ENCODE peak calls at places on chromosomes 6 and 20, in eight cellular contexts. A, H, D, E, V, Y, U and W are unnamed samples.

GRCh38 chr20:13878600-13878999 is 93.8 kb downstream of the NDUFAF5 start:
- DNase-seq in A (no peak), H (no peak), D (no peak), E (no peak), V (no peak), Y (no peak), U (no peak), W (no peak)

GRCh38 chr6:113969888-113970807 is 800 bp downstream of the HDAC2 start:
- DNase-seq in A (peak), H (peak), D (peak), E (peak), V (peak), Y (peak), U (peak), W (peak)

GRCh38 chr6:87807423-87807978 is 105.5 kb upstream of the AKIRIN2 start:
- DNase-seq in A (no peak), H (no peak), D (peak), E (no peak), V (no peak), Y (no peak), U (no peak), W (peak)

GRCh38 chr6:160327981-160328380 is 20.2 kb upstream of the SLC22A3 start:
- DNase-seq in A (no peak), H (no peak), D (no peak), E (no peak), V (no peak), Y (no peak), U (no peak), W (no peak)

GRCh38 chr20:33407251-33407650 is 5.9 kb upstream of the CDK5RAP1 start:
- DNase-seq in A (no peak), H (no peak), D (no peak), E (no peak), V (no peak), Y (no peak), U (no peak), W (peak)

GRCh38 chr20:60206259-60206658 is 248.0 kb downstream of the CDH26 start:
- DNase-seq in A (no peak), H (peak), D (peak), E (no peak), V (no peak), Y (peak), U (no peak), W (peak)

GRCh38 chr6:33895296-33895695 is 91.5 kb upstream of the MLN start:
- DNase-seq in A (no peak), H (no peak), D (no peak), E (no peak), V (no peak), Y (no peak), U (peak), W (no peak)

GRCh38 chr20:16292227-16292626 is 281.0 kb downstream of the KIF16B start:
- DNase-seq in A (no peak), H (no peak), D (no peak), E (no peak), V (no peak), Y (no peak), U (no peak), W (no peak)

GRCh38 chr6:139473239-139473701 is 98.8 kb upstream of the CITED2 start:
- DNase-seq in A (no peak), H (peak), D (no peak), E (peak), V (no peak), Y (no peak), U (no peak), W (no peak)

GRCh38 chr6:63351995-63352586 is 32.3 kb upstream of the LGSN start:
- DNase-seq in A (no peak), H (no peak), D (peak), E (no peak), V (no peak), Y (peak), U (no peak), W (no peak)

GRCh38 chr20:54067606-54068174 is 2.7 kb downstream of the BCAS1 start:
- DNase-seq in A (no peak), H (no peak), D (no peak), E (no peak), V (no peak), Y (peak), U (no peak), W (no peak)

GRCh38 chr6:159455700-159456274 is 237.3 kb downstream of the SOD2 start:
- DNase-seq in A (no peak), H (no peak), D (no peak), E (no peak), V (no peak), Y (no peak), U (no peak), W (no peak)

GRCh38 chr20:53994088-53994487 is 76.3 kb downstream of the BCAS1 start:
- DNase-seq in A (no peak), H (no peak), D (no peak), E (no peak), V (no peak), Y (no peak), U (no peak), W (no peak)

GRCh38 chr6:4133941-4134838 is 1.2 kb downstream of the ECI2 start:
- DNase-seq in A (peak), H (peak), D (peak), E (no peak), V (no peak), Y (peak), U (peak), W (peak)

GRCh38 chr6:133991096-133991593 is 38.1 kb downstream of the TBPL1 start:
- DNase-seq in A (no peak), H (no peak), D (no peak), E (no peak), V (no peak), Y (peak), U (no peak), W (no peak)